ENCODE peak calls at places on chromosomes 16 and 17, in ten cellular contexts. C, B, Y, S, O, I, L, T, Q and Z are unnamed samples.

GRCh38 chr17:7575481-7575883 is 4.0 kb upstream of the CD68 start:
- DNase-seq in L (no peak), I (no peak), T (no peak), Q (no peak), S (no peak), O (no peak), C (no peak), Y (no peak), B (no peak), Z (no peak)

GRCh38 chr17:48432820-48433775 is 3.1 kb upstream of the SKAP1 start:
- DNase-seq in Q (no peak), B (no peak), Y (no peak), O (no peak), T (no peak), L (no peak), I (no peak), S (no peak), C (no peak), Z (no peak)

GRCh38 chr16:76976101-76976500 is 214.9 kb upstream of the MON1B start:
- DNase-seq in T (no peak), I (no peak), O (peak), B (no peak), S (no peak), L (no peak), Y (no peak), C (no peak), Q (no peak), Z (no peak)

GRCh38 chr17:4389079-4389478 is 22.6 kb upstream of the UBE2G1 start:
- DNase-seq in C (no peak), I (no peak), L (no peak), Y (no peak), S (no peak), O (no peak), B (no peak), Q (no peak), T (no peak), Z (no peak)

GRCh38 chr17:47704116-47704515 is 10.2 kb downstream of the TBKBP1 start:
- DNase-seq in B (no peak), Y (no peak), O (no peak), Q (no peak), I (peak), S (no peak), T (no peak), L (peak), C (no peak), Z (peak)

GRCh38 chr16:84933774-84934571 is 77.4 kb downstream of the ZDHHC7 start:
- DNase-seq in I (peak), Y (no peak), T (no peak), O (no peak), C (no peak), S (no peak), B (no peak), Q (no peak), L (peak), Z (no peak)

GRCh38 chr16:86240716-86241363 is 269.5 kb upstream of the FOXF1 start:
- DNase-seq in S (no peak), L (no peak), O (no peak), C (no peak), I (no peak), B (no peak), Y (no peak), T (no peak), Q (no peak), Z (no peak)

GRCh38 chr17:62774338-62774737 is 33.8 kb downstream of the MARCHF10 start:
- DNase-seq in I (no peak), O (no peak), Y (no peak), S (no peak), L (no peak), T (no peak), C (no peak), B (no peak), Q (no peak), Z (no peak)

GRCh38 chr16:48960830-48961229 is 320.8 kb downstream of the CBLN1 start:
- DNase-seq in T (no peak), Q (no peak), O (no peak), S (no peak), C (no peak), L (no peak), B (no peak), I (no peak), Y (no peak), Z (no peak)

GRCh38 chr16:11560701-11561439 is 25.8 kb downstream of the LITAF start:
- DNase-seq in L (peak), S (peak), B (peak), Y (no peak), O (no peak), C (no peak), T (no peak), I (no peak), Q (no peak), Z (peak)

GRCh38 chr17:19237389-19238166 is 412 bp downstream of the EPN2 start:
- DNase-seq in T (peak), Y (no peak), Q (peak), L (peak), B (no peak), S (peak), C (peak), I (peak), O (no peak), Z (peak)

GRCh38 chr16:19118938-19119431 is 5.2 kb downstream of the ITPRIPL2 start:
- DNase-seq in B (no peak), I (peak), L (peak), Y (peak), O (no peak), Q (peak), T (no peak), S (no peak), C (no peak), Z (peak)

GRCh38 chr17:28727727-28728363 is 743 bp upstream of the NEK8 start:
- DNase-seq in Q (peak), L (peak), O (peak), T (peak), C (peak), Y (no peak), I (peak), S (peak), B (peak), Z (peak)

GRCh38 chr17:4375039-4375748 is 8.7 kb upstream of the UBE2G1 start:
- DNase-seq in T (no peak), I (no peak), C (peak), Q (peak), B (no peak), L (no peak), Y (no peak), S (no peak), O (no peak), Z (peak)

GRCh38 chr17:28196637-28197036 is 122.4 kb upstream of the TMEM97 start:
- DNase-seq in Y (no peak), C (no peak), T (no peak), I (no peak), B (no peak), O (no peak), L (no peak), S (no peak), Q (no peak), Z (no peak)

GRCh38 chr16:12449795-12450194 is 353.9 kb downstream of the CPPED1 start:
- DNase-seq in S (no peak), I (no peak), Q (no peak), C (no peak), B (no peak), Y (no peak), T (no peak), O (no peak), L (no peak), Z (peak)

GRCh38 chr16:21667575-21667974 is 3.8 kb downstream of the OTOA start:
- DNase-seq in Y (no peak), S (no peak), B (no peak), C (no peak), Q (no peak), O (no peak), T (no peak), L (no peak), I (no peak), Z (no peak)

GRCh38 chr17:1762233-1762905 is 509 bp downstream of the SERPINF1 start:
- DNase-seq in O (no peak), B (no peak), C (no peak), Q (no peak), S (no peak), L (peak), T (no peak), I (no peak), Y (peak), Z (no peak)

GRCh38 chr16:70410736-70411135 is 28.2 kb downstream of the ST3GAL2 start:
- DNase-seq in O (no peak), L (no peak), B (no peak), T (no peak), Y (no peak), Q (no peak), C (no peak), S (no peak), I (peak), Z (no peak)

GRCh38 chr16:66484453-66485213 is 57.5 kb downstream of the BEAN1 start:
- DNase-seq in T (no peak), C (no peak), L (no peak), O (no peak), I (no peak), S (no peak), B (no peak), Q (no peak), Y (peak), Z (no peak)

GRCh38 chr16:19655242-19655777 is 62.7 kb downstream of the KNOP1 start:
- DNase-seq in L (no peak), B (no peak), I (no peak), T (no peak), Q (no peak), C (no peak), O (no peak), S (no peak), Y (no peak), Z (no peak)

GRCh38 chr16:14303182-14303618 is 232.1 kb downstream of the MRTFB start:
- DNase-seq in I (no peak), O (no peak), L (no peak), Y (no peak), T (no peak), B (no peak), C (no peak), S (no peak), Q (no peak), Z (no peak)

GRCh38 chr17:40903129-40903847 is 18.2 kb upstream of the KRT20 start:
- DNase-seq in S (no peak), Y (no peak), T (no peak), L (no peak), Q (no peak), C (peak), I (no peak), O (no peak), B (no peak), Z (no peak)

GRCh38 chr17:65515959-65516948 is 45.2 kb downstream of the AXIN2 start:
- DNase-seq in L (no peak), B (no peak), Y (no peak), I (no peak), T (no peak), O (no peak), C (no peak), Q (no peak), S (no peak), Z (no peak)

GRCh38 chr17:45784583-45785372 is 658 bp downstream of the CRHR1 start:
- DNase-seq in Y (no peak), T (peak), O (no peak), S (peak), Q (peak), L (no peak), C (peak), I (no peak), B (no peak), Z (peak)

GRCh38 chr17:12296120-12296727 is 275.5 kb downstream of the MAP2K4 start:
- DNase-seq in S (no peak), Q (no peak), O (no peak), Y (no peak), B (no peak), T (peak), L (no peak), I (no peak), C (no peak), Z (no peak)

GRCh38 chr16:48101069-48101674 is 54.6 kb downstream of the ABCC12 start:
- DNase-seq in Q (no peak), S (no peak), O (no peak), B (no peak), I (no peak), Y (no peak), C (peak), L (no peak), T (no peak), Z (peak)

GRCh38 chr17:49964539-49965521 is 4.2 kb upstream of the DLX4 start:
- DNase-seq in I (no peak), Y (no peak), B (no peak), S (no peak), T (no peak), Q (no peak), O (no peak), C (no peak), L (no peak), Z (peak)